ENCODE peak calls at places on chromosome 18, in four cellular contexts. U is colonic mucosa, N is ovary, L is hepatocyte. H is an unnamed sample.

GRCh38 chr18:3261393-3262233 is at the start of gene MYL12B:
- DNase-seq in N (peak; percentile 76), L (peak; percentile 93), U (peak; percentile 88), H (peak; percentile 92)

GRCh38 chr18:80198391-80198790 is 48.9 kb downstream of the PARD6G start:
- DNase-seq in N (no peak), L (no peak), U (no peak), H (no peak)

GRCh38 chr18:48036641-48037421 is 106.4 kb upstream of the SMAD2 start:
- DNase-seq in N (no peak), L (no peak), U (no peak), H (no peak)

GRCh38 chr18:34773378-34773777 is 63.3 kb downstream of the DTNA start:
- DNase-seq in U (no peak), N (no peak), L (no peak), H (no peak)

GRCh38 chr18:78558948-78559347 is 420.7 kb upstream of the SALL3 start:
- DNase-seq in L (no peak), N (no peak), U (no peak), H (no peak)

GRCh38 chr18:22172594-22173049 is 3.2 kb downstream of the GATA6 start:
- DNase-seq in L (no peak), N (peak; percentile 43), U (no peak), H (no peak)

GRCh38 chr18:38695559-38696270 is 1130.1 kb upstream of the CELF4 start:
- DNase-seq in L (peak; percentile 9), N (no peak), U (no peak), H (no peak)

GRCh38 chr18:55588001-55588875 is at the start of gene TCF4:
- DNase-seq in N (peak; percentile 62), U (peak; percentile 26), L (peak; percentile 71), H (peak; percentile 66)

GRCh38 chr18:25350561-25351201 is 1.3 kb downstream of the ZNF521 start:
- DNase-seq in U (peak; percentile 26), L (peak; percentile 70), N (peak; percentile 81), H (peak; percentile 66)

GRCh38 chr18:27312853-27313252 is 127.7 kb upstream of the CHST9 start:
- DNase-seq in N (no peak), U (no peak), L (no peak), H (no peak)

GRCh38 chr18:56516769-56517168 is 121.6 kb downstream of the TXNL1 start:
- DNase-seq in U (no peak), L (no peak), N (no peak), H (peak; percentile 79)

GRCh38 chr18:48615566-48616401 is 77.0 kb downstream of the CTIF start:
- DNase-seq in L (no peak), N (no peak), U (peak; percentile 78), H (no peak)

GRCh38 chr18:47898055-47898454 is 32.4 kb downstream of the SMAD2 start:
- DNase-seq in U (no peak), L (no peak), N (no peak), H (no peak)

GRCh38 chr18:13525381-13526029 is 200.9 kb downstream of the FAM210A start:
- DNase-seq in L (no peak), N (no peak), U (no peak), H (no peak)
- H3K27ac ChIP-seq in L (no peak overlapping the region), N (no peak overlapping the region), U (no peak overlapping the region), H (peak overlapping the region; percentile 53)

GRCh38 chr18:9468998-9469397 is 6.3 kb upstream of the RALBP1 start:
- DNase-seq in U (no peak), L (no peak), N (no peak), H (no peak)
- H3K27ac ChIP-seq in U (no peak overlapping the region), L (no peak overlapping the region), N (no peak overlapping the region), H (no peak overlapping the region)

GRCh38 chr18:58865714-58866113 is 1.0 kb downstream of the ZNF532 start:
- DNase-seq in U (no peak), N (no peak), L (no peak), H (no peak)
- H3K27ac ChIP-seq in U (peak overlapping the region; percentile 8), N (no peak overlapping the region), L (peak overlapping the region; percentile 98), H (peak overlapping the region; percentile 99)

DNA sequence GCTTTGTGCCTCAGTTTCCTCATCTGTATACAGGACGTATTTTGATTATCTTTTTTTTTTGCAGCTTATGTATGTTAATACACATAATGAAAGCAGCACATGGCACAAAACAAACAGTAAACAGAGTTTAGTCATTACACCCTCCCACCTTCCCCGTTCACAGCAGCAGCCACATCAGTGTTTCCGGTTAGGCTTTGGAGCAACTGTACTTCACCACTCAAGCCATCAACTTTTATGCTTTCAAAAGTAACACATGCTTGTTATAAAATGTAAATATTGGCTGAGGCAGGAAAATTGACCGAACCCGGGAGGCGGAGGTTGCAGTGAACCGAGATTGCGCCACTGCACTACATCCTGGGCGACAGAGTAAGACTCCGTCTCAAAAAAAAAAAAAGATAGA is 117.3 kb downstream of the MTCL1 start:
- DNase-seq in L (no peak), N (no peak), U (no peak), H (no peak)
- H3K27ac ChIP-seq in L (no peak overlapping the region), N (no peak overlapping the region), U (no peak overlapping the region), H (no peak overlapping the region)